ENCODE peak calls at places on chromosomes 16 and 17, in nine cellular contexts. T is Calu3, Z is mucosa of descending colon, C is cardiac muscle cell, F is AG09319, J is colonic mucosa, S is retinal pigment epithelial cell, W is omental fat pad, V is transverse colon. H is an unnamed sample.

GRCh38 chr16:4330277-4330882 is 14.5 kb downstream of the GLIS2 start:
- DNase-seq in F (no peak), W (peak; percentile 73), S (no peak), T (peak; percentile 96), J (peak; percentile 84), Z (peak; percentile 89), V (peak; percentile 83), C (peak; percentile 83), H (peak; percentile 92)

GRCh38 chr17:72667096-72668063 is 425.1 kb downstream of the SLC39A11 start:
- DNase-seq in J (no peak), F (no peak), W (no peak), C (no peak), T (no peak), S (no peak), Z (no peak), V (no peak), H (no peak)

GRCh38 chr17:82917656-82918345 is 78.0 kb upstream of the ZNF750 start:
- DNase-seq in Z (peak; percentile 46), W (no peak), S (no peak), J (peak; percentile 44), C (peak; percentile 30), F (no peak), V (no peak), T (peak; percentile 12), H (peak; percentile 67)

GRCh38 chr17:15516150-15516549 is 47.1 kb downstream of the TVP23C start:
- DNase-seq in F (no peak), C (no peak), V (no peak), J (no peak), T (no peak), S (no peak), W (no peak), Z (no peak), H (no peak)

GRCh38 chr16:58885528-58886170 is 151.5 kb upstream of the GOT2 start:
- DNase-seq in Z (no peak), W (no peak), T (no peak), S (no peak), J (no peak), C (no peak), V (no peak), F (no peak), H (no peak)

GRCh38 chr16:1492082-1492922 is 858 bp upstream of the TELO2 start:
- DNase-seq in F (no peak), T (no peak), C (no peak), S (no peak), J (no peak), V (no peak), W (no peak), Z (peak; percentile 56), H (no peak)

GRCh38 chr16:27717726-27718125 is 167.8 kb downstream of the KATNIP start:
- DNase-seq in Z (no peak), F (no peak), W (no peak), V (no peak), C (no peak), T (no peak), J (no peak), S (no peak), H (no peak)

GRCh38 chr17:510223-510917 is 157.8 kb upstream of the RPH3AL start:
- DNase-seq in Z (no peak), V (no peak), J (no peak), F (no peak), C (no peak), T (no peak), S (no peak), W (no peak), H (no peak)

GRCh38 chr17:15779119-15779518 is 47.0 kb downstream of the TBC1D26 start:
- DNase-seq in V (no peak), W (no peak), Z (no peak), J (no peak), S (no peak), F (no peak), T (no peak), C (no peak), H (no peak)

GRCh38 chr16:13480801-13481200 is 439.2 kb upstream of the ERCC4 start:
- DNase-seq in J (no peak), S (no peak), V (no peak), W (no peak), C (no peak), T (no peak), F (no peak), Z (no peak), H (no peak)

GRCh38 chr17:14793237-14793636 is 471.9 kb downstream of the PMP22 start:
- DNase-seq in W (no peak), V (no peak), S (no peak), Z (no peak), C (no peak), T (no peak), F (peak; percentile 18), J (no peak), H (no peak)

GRCh38 chr17:32223703-32224102 is 41.9 kb upstream of the RHBDL3 start:
- DNase-seq in W (no peak), S (no peak), Z (no peak), V (no peak), F (no peak), T (no peak), C (no peak), J (no peak), H (no peak)

GRCh38 chr17:32226881-32227280 is 38.8 kb upstream of the RHBDL3 start:
- DNase-seq in J (no peak), C (no peak), S (no peak), T (no peak), W (no peak), F (no peak), V (no peak), Z (no peak), H (no peak)

GRCh38 chr17:32227910-32228309 is 37.7 kb upstream of the RHBDL3 start:
- DNase-seq in C (no peak), V (no peak), F (no peak), T (no peak), J (no peak), S (no peak), W (no peak), Z (no peak), H (no peak)

DNA sequence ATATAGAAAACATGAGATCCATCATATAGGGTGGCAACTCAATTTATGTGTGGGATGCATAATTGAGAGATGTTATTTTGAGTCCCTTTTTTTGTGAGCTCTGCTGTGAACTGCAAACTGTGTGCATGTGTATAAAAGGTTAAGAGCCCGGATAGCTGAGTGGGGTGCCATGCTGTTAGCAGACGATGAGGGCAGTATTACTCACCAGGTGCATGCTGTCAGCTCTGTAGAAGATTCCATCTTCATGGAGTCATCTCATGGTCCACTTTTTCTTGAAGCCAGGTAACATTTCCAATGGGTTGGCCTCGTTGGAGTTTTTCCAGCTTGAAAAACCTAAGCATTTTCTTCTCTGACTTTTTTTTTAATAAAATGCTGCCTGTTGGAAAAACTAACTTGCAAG is 43.0 kb upstream of the RHBDL3 start:
- DNase-seq in W (no peak), S (no peak), J (no peak), C (no peak), Z (no peak), T (no peak), F (no peak), V (no peak), H (no peak)
- TF ChIP-seq CTCF in W (no peak), S (no peak), J (no peak), C (no peak), Z (no peak), T (no peak), F (no peak), V (no peak), H (no peak)

GRCh38 chr16:83887088-83887487 is 11.8 kb upstream of the MLYCD start:
- DNase-seq in C (no peak), Z (peak; percentile 36), V (peak; percentile 26), T (no peak), S (no peak), W (no peak), J (no peak), F (no peak), H (no peak)
- TF ChIP-seq CTCF in C (peak; percentile 41), Z (no peak), V (peak; percentile 26), T (no peak), S (peak; percentile 18), W (no peak), J (no peak), F (peak; percentile 18), H (no peak)

GRCh38 chr16:73187163-73187562 is 139.2 kb upstream of the ZFHX3 start:
- DNase-seq in J (no peak), T (no peak), W (no peak), F (no peak), C (no peak), V (no peak), Z (no peak), S (no peak), H (no peak)

GRCh38 chr16:73179671-73180370 is 131.9 kb upstream of the ZFHX3 start:
- DNase-seq in T (no peak), F (no peak), J (no peak), C (no peak), W (no peak), V (no peak), S (no peak), Z (no peak), H (no peak)

GRCh38 chr16:73185737-73186136 is 137.8 kb upstream of the ZFHX3 start:
- DNase-seq in Z (no peak), W (no peak), C (no peak), F (no peak), S (no peak), V (no peak), J (no peak), T (no peak), H (no peak)

GRCh38 chr16:73186752-73187151 is 138.8 kb upstream of the ZFHX3 start:
- DNase-seq in S (no peak), T (no peak), J (no peak), Z (no peak), V (no peak), F (no peak), C (no peak), W (no peak), H (no peak)

GRCh38 chr16:73183678-73184092 is 135.8 kb upstream of the ZFHX3 start:
- DNase-seq in Z (no peak), J (no peak), W (no peak), T (no peak), S (no peak), V (no peak), C (no peak), F (peak; percentile 45), H (no peak)
- TF ChIP-seq CTCF in Z (no peak), J (no peak), W (no peak), T (no peak), S (no peak), V (no peak), C (peak; percentile 40), F (peak; percentile 40), H (no peak)

GRCh38 chr16:72814226-72814625 is 233.7 kb downstream of the ZFHX3 start:
- DNase-seq in J (no peak), C (no peak), V (no peak), Z (no peak), F (no peak), T (no peak), W (no peak), S (no peak), H (no peak)

GRCh38 chr16:72819345-72819744 is 228.6 kb downstream of the ZFHX3 start:
- DNase-seq in J (no peak), C (no peak), S (peak; percentile 9), T (no peak), V (no peak), W (no peak), F (no peak), Z (no peak), H (no peak)

GRCh38 chr16:72821551-72821950 is 226.4 kb downstream of the ZFHX3 start:
- DNase-seq in Z (no peak), V (no peak), C (no peak), W (no peak), T (no peak), F (no peak), S (no peak), J (no peak), H (no peak)

GRCh38 chr16:72815348-72816318 is 232.3 kb downstream of the ZFHX3 start:
- DNase-seq in J (no peak), T (no peak), C (no peak), W (no peak), Z (no peak), S (no peak), F (no peak), V (no peak), H (no peak)

GRCh38 chr16:72818286-72818845 is 229.6 kb downstream of the ZFHX3 start:
- DNase-seq in T (no peak), F (no peak), S (no peak), W (no peak), C (no peak), Z (no peak), V (no peak), J (no peak), H (peak; percentile 23)
- TF ChIP-seq CTCF in T (no peak), F (no peak), S (peak; percentile 27), W (no peak), C (peak; percentile 28), Z (no peak), V (no peak), J (no peak), H (peak; percentile 66)